ENCODE peak calls at places on chromosomes 3 and 15, in seven cellular contexts. O, E, D, G, W, M and N are unnamed samples. For H3K4me1, the result is how much of the 10 kb centered on the place peaks cover.

GRCh38 chr15:74768771-74769342 is 13.0 kb upstream of the CSK start:
- DNase-seq in W (peak), E (no peak), M (peak), G (peak), O (peak), D (peak), N (peak)

GRCh38 chr3:47413751-47414150 is 32.9 kb downstream of the PTPN23 start:
- DNase-seq in G (no peak), O (no peak), M (no peak), D (no peak), W (no peak), E (no peak), N (no peak)

GRCh38 chr3:125110876-125111480 is 55.2 kb upstream of the HEG1 start:
- DNase-seq in W (no peak), G (no peak), O (no peak), E (no peak), M (no peak), D (no peak), N (no peak)

GRCh38 chr3:127419140-127419539 is 131.3 kb upstream of the PRR20G start:
- DNase-seq in M (no peak), W (no peak), G (no peak), E (peak), O (no peak), D (no peak), N (no peak)

GRCh38 chr3:63960048-63960711 is 48.0 kb upstream of the SCAANT1 start:
- DNase-seq in G (peak), W (peak), D (no peak), M (no peak), E (no peak), O (peak), N (peak)

GRCh38 chr3:41489205-41489604 is 289.9 kb downstream of the CTNNB1 start:
- DNase-seq in D (no peak), E (no peak), W (no peak), O (no peak), M (no peak), G (no peak), N (no peak)

GRCh38 chr15:82646250-82647044 is 716 bp downstream of the CPEB1 start:
- DNase-seq in G (no peak), W (peak), M (no peak), E (peak), O (no peak), D (peak), N (no peak)

GRCh38 chr15:100615801-100616200 is 13.4 kb downstream of the ASB7 start:
- DNase-seq in M (no peak), D (no peak), E (no peak), O (no peak), G (no peak), W (no peak), N (no peak)

GRCh38 chr3:71549948-71550347 is 33.6 kb downstream of the FOXP1 start:
- DNase-seq in O (no peak), D (no peak), G (peak), E (no peak), M (no peak), W (no peak), N (no peak)

GRCh38 chr3:14989943-14990753 is 42.8 kb downstream of the NR2C2 start:
- DNase-seq in G (no peak), M (no peak), E (no peak), W (no peak), O (peak), D (peak), N (peak)

GRCh38 chr3:14801668-14802067 is 17.1 kb upstream of the FGD5 start:
- DNase-seq in M (no peak), E (no peak), D (no peak), O (no peak), G (no peak), W (no peak), N (no peak)

GRCh38 chr3:126913524-126913923 is 69.4 kb upstream of the PLXNA1 start:
- DNase-seq in O (peak), W (no peak), E (no peak), M (no peak), D (no peak), G (no peak), N (no peak)

GRCh38 chr3:177377166-177377565 is 179.9 kb upstream of the TBL1XR1 start:
- DNase-seq in G (no peak), D (no peak), O (no peak), W (no peak), E (peak), M (peak), N (no peak)

GRCh38 chr15:47473857-47474256 is 243.4 kb upstream of the SEMA6D start:
- DNase-seq in W (peak), O (no peak), G (no peak), M (no peak), E (peak), D (no peak), N (no peak)

GRCh38 chr3:107943860-107944543 is 146.8 kb downstream of the CD47 start:
- DNase-seq in O (no peak), G (peak), W (no peak), D (no peak), E (no peak), M (no peak), N (no peak)

GRCh38 chr15:63507878-63508818 is 3.8 kb downstream of the USP3 start:
- DNase-seq in W (no peak), O (no peak), E (no peak), D (no peak), M (no peak), G (no peak), N (no peak)

GRCh38 chr15:68821190-68821897 is 649 bp upstream of the ANP32A start:
- DNase-seq in M (peak), O (peak), W (no peak), E (no peak), G (no peak), D (no peak), N (no peak)

GRCh38 chr15:25947336-25948080 is 84.4 kb upstream of the ATP10A start:
- DNase-seq in E (no peak), D (peak), G (peak), M (no peak), O (peak), W (no peak), N (no peak)

GRCh38 chr3:9153763-9154601 is 95.5 kb downstream of the SRGAP3 start:
- DNase-seq in W (peak), M (no peak), D (no peak), G (no peak), E (no peak), O (no peak), N (no peak)

GRCh38 chr15:40046721-40047412 is 7.9 kb upstream of the SRP14 start:
- DNase-seq in D (no peak), O (peak), W (no peak), M (no peak), E (no peak), G (peak), N (no peak)

GRCh38 chr15:78340243-78341056 is at the start of gene CRABP1:
- DNase-seq in O (peak), D (peak), E (peak), W (no peak), G (no peak), M (no peak), N (peak)

GRCh38 chr15:76310470-76311070 is 699 bp downstream of the ETFA start:
- DNase-seq in G (no peak), W (no peak), E (no peak), D (peak), M (no peak), O (no peak), N (peak)

GRCh38 chr3:193865339-193865738 is 270.6 kb upstream of the HES1 start:
- DNase-seq in W (no peak), M (no peak), G (no peak), D (no peak), E (no peak), O (no peak), N (no peak)

GRCh38 chr15:96353931-96354730 is 23.6 kb downstream of the NR2F2 start:
- DNase-seq in G (peak), D (no peak), E (peak), O (no peak), W (peak), M (no peak), N (no peak)

GRCh38 chr15:41115088-41115651 is 910 bp downstream of the INO80 start:
- DNase-seq in W (no peak), E (no peak), O (peak), D (peak), M (no peak), G (peak), N (peak)

GRCh38 chr3:129648331-129648730 is 41.9 kb upstream of the PLXND1 start:
- DNase-seq in W (no peak), D (no peak), E (no peak), G (no peak), O (no peak), M (no peak), N (no peak)

GRCh38 chr15:101045236-101045646 is 126.1 kb downstream of the LRRK1 start:
- DNase-seq in E (peak), W (no peak), D (no peak), M (peak), O (no peak), G (peak), N (peak)

GRCh38 chr3:185988816-185989175 is 51.0 kb upstream of the TRA2B start:
- DNase-seq in M (no peak), W (no peak), O (no peak), G (peak), D (no peak), E (no peak), N (no peak)

GRCh38 chr3:185989511-185989910 is 51.7 kb upstream of the TRA2B start:
- DNase-seq in O (no peak), D (no peak), E (no peak), M (no peak), W (no peak), G (no peak), N (no peak)

GRCh38 chr3:185984203-185984602 is 46.4 kb upstream of the TRA2B start:
- DNase-seq in G (no peak), E (no peak), W (no peak), M (no peak), D (no peak), O (no peak), N (no peak)

GRCh38 chr3:185986201-185986600 is 48.4 kb upstream of the TRA2B start:
- DNase-seq in D (no peak), E (no peak), G (no peak), W (no peak), O (peak), M (no peak), N (no peak)

DNA sequence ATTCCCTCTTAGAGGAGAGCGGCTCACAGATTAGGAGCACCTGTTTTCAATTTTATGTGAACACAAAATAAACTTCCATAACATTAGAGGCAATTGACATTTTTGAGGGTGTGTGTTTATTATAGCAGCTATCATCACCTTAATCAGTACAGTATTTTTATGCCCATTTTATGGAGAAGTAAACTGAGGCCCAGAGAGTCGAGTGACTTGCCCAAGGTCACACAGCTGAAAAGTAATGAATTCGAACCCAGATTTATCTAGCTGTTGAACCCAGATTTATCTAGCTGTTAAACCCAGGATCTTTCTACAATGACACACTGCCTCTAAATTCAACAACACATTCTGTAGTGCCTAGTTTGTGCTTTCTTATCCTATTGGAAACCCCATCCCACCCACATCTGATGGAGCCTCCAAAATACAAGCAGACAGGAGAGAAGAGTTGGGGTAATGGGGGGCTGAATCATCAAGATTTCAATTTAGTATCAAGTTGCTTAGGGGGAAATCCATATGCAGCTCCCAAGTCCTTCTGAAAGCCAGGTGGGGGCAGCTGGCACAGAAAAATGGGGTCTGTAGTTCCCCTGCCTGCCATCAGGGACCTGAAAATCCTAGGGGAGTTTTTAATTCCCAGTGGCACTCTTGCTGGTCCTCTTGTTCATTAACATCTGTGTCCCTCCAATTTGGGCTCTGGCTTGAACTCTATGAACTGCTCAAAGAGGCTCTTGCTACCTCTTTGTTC is 50.4 kb upstream of the TRA2B start:
- DNase-seq in M (no peak), W (no peak), O (no peak), D (no peak), E (no peak), G (no peak), N (peak)
- TF ChIP-seq CTCF in M (no peak), W (no peak), O (no peak), D (no peak), E (no peak), G (peak), N (peak)

GRCh38 chr15:28918141-28918983 is 32.6 kb downstream of the APBA2 start:
- DNase-seq in O (peak), W (no peak), D (peak), M (peak), G (no peak), E (no peak), N (no peak)
- H3K4me3 ChIP-seq in O (peak), W (no peak), D (no peak), M (no peak), G (no peak), E (no peak), N (no peak)

DNA sequence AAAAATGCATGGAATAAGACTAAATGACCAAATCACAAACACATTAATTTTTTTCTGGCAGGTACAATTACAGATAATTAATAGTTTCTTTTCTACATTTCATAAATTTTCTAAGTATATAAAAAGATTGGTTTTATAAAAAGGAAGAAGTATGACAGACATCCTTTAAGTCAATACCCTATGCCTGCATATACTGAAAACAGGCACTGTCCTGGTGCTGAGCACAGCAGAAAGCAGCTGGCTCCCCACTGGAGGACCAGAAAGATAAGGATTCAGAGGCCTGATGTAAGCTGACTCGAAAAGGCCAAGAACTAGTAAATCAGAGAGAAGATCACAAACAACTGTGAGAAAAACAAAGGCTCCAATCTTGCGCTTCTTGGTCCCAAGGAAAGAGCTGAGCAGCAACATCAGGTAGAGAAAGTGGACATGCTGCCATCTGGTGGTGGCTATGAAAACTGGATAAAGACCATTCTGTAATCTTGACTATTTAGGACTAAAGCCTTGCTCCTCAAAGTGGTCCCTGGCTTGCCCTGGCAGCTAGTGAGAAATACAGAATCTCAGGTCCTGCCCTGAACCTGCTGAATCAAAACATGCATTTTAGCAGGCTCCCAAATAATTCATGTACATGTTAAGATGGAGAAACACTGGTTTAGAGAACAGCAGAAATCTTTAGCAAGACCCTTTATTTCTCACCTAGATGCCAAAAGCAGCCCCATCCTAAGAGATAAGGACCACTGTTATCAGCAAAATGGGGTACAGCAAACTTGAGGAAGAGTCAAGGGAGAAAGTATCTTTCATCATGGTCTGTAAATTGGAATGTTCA is 76.0 kb downstream of the TRANK1 start:
- DNase-seq in G (peak), W (no peak), O (peak), D (peak), M (no peak), E (no peak), N (peak)
- H3K4me1 ChIP-seq in G (under half), W (under half), O (under half), D (under half), M (under half), E (under half), N (under half)

GRCh38 chr15:62165793-62166380 is 802 bp upstream of the C2CD4B start:
- DNase-seq in W (no peak), E (no peak), G (no peak), O (no peak), M (no peak), D (no peak), N (no peak)

GRCh38 chr15:62163397-62163796 is 1.7 kb downstream of the C2CD4B start:
- DNase-seq in G (no peak), M (no peak), D (no peak), O (no peak), E (no peak), W (no peak), N (no peak)

GRCh38 chr15:62163847-62164499 is 1.1 kb downstream of the C2CD4B start:
- DNase-seq in W (no peak), G (no peak), O (peak), D (peak), E (peak), M (peak), N (peak)

GRCh38 chr15:62164500-62165028 is 521 bp downstream of the C2CD4B start:
- DNase-seq in D (peak), O (peak), M (peak), W (peak), G (no peak), E (peak), N (no peak)

DNA sequence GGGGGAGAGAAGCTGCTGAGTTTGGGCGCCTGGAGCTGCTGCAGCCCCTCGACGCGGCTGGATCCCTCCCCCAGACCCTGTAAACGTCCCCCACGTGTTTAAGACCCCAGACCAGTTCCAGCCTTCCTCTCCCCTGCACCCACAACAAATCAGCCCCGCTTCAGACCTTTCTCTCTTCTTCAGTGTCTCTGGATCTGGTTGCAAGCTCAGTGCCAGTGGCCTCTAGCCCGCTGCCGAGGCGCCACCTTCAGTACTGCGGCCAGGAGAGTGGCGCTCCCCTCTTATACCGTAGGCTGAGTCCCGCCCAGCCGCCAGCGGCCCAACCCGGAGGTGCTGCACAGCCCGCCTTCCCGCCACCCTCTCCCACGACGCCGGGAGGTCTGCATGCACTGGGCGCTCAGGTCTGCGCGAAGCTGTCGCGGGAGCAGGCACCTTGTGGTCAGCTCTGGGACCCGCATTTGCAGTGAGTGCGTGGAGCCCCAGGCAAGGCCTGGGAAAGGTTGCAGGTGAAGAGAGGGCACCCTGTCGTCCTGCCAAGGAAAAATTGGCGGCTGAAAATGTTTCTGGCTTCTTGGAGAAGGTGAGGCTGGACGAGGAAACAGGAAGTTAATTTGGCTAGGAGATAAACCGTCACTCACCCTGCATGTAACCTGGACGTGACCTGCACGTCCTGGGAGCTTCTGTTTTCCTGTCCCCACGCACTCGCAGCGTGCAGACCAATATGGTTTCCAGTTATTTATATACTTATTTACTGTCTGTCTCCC is at the start of gene C2CD4B:
- DNase-seq in D (peak), E (peak), W (peak), O (peak), G (no peak), M (peak), N (no peak)
- TF ChIP-seq CTCF in D (no peak), E (peak), W (no peak), O (no peak), G (no peak), M (peak), N (no peak)

GRCh38 chr3:42600958-42601675 is 631 bp downstream of the NKTR start:
- DNase-seq in D (peak), O (peak), M (peak), W (peak), G (peak), E (peak), N (no peak)

GRCh38 chr3:42601898-42602581 is 1.6 kb downstream of the NKTR start:
- DNase-seq in W (no peak), G (peak), M (no peak), O (no peak), E (no peak), D (no peak), N (no peak)

GRCh38 chr3:42600111-42600957 is at the start of gene NKTR:
- DNase-seq in M (peak), G (peak), D (peak), E (peak), O (peak), W (peak), N (peak)

GRCh38 chr3:42605550-42606173 is 5.2 kb downstream of the NKTR start:
- DNase-seq in E (no peak), W (no peak), M (no peak), O (no peak), G (no peak), D (no peak), N (no peak)

DNA sequence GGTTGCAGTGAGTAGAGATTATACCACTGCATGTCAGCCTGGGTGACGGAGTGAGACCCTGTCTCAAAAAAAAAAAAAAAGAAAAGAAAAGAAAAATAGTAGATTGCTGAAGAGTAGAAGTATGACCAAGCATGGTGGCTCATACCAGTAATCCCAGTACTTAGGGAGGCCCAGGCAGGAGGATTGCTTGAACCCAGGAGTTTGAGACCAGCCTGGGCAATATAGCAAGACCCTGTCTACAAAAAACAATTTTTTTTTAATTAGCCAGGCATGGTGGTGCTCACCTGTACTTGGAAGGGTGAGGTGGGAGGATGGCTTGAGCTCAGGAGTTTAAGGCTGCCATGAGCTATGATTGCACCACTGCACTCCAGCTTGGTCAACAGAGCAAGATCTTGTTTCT is 2.5 kb downstream of the NKTR start:
- DNase-seq in W (no peak), G (no peak), D (no peak), O (no peak), E (no peak), M (no peak), N (no peak)
- H3K4me3 ChIP-seq in W (peak), G (no peak), D (no peak), O (no peak), E (no peak), M (no peak), N (no peak)

DNA sequence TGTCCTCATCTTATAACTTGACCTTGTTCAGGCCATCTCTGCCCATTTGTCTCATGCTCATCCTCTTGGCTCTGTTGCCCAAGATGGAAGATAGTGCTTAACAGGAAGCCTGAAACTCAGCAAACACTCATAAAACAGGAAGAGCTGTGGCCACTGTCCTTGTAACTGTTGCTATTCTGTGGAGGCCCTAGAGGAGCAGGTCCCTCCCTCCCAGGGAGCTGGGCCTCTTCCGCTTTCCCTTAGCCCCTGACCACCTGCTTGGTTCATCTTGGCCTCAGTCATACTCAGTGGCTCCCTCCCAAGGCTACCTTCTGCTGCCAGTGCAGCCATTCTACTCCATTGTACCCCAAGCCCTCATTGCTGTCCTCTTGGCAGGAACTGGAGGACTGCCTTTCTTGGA is 3.5 kb downstream of the MAPKAPK3 start:
- DNase-seq in D (no peak), W (peak), O (no peak), G (no peak), E (no peak), M (peak), N (no peak)
- H3K4me1 ChIP-seq in D (under half), W (half or more), O (under half), G (under half), E (under half), M (half or more), N (under half)